ENCODE peak calls at places on chromosomes 16 and 17, in four cellular contexts. Y is A549, F is H1, G is sigmoid colon. C is an unnamed sample.

GRCh38 chr16:83002351-83003334 is 375.9 kb downstream of the CDH13 start:
- DNase-seq in Y (no peak), F (no peak), G (no peak), C (no peak)

GRCh38 chr16:3498988-3499387 is 1.8 kb upstream of the CLUAP1 start:
- DNase-seq in Y (no peak), F (no peak), G (peak), C (no peak)

GRCh38 chr16:80197790-80198201 is 343.0 kb upstream of the DYNLRB2 start:
- DNase-seq in Y (peak), F (no peak), G (no peak), C (no peak)

GRCh38 chr17:62140836-62141235 is 75.8 kb upstream of the MED13 start:
- DNase-seq in Y (no peak), F (no peak), G (no peak), C (peak)

GRCh38 chr17:35460354-35460851 is 11.8 kb upstream of the SLFN13 start:
- DNase-seq in Y (peak), F (peak), G (no peak), C (peak)

GRCh38 chr17:47949197-47949759 is 7.9 kb downstream of the PNPO start:
- DNase-seq in Y (peak), F (peak), G (peak), C (peak)

GRCh38 chr17:10745231-10745630 is 15.4 kb upstream of the TMEM220 start:
- DNase-seq in Y (no peak), F (no peak), G (peak), C (no peak)

GRCh38 chr16:71347146-71347545 is 11.4 kb upstream of the CALB2 start:
- DNase-seq in Y (no peak), F (no peak), G (no peak), C (no peak)

GRCh38 chr16:4631444-4631843 is 6.8 kb downstream of the MGRN1 start:
- DNase-seq in Y (no peak), F (no peak), G (no peak), C (no peak)

GRCh38 chr17:7632492-7632894 is 2.6 kb downstream of the SHBG start:
- DNase-seq in Y (peak), F (peak), G (no peak), C (peak)

GRCh38 chr16:29675811-29676643 is 3.0 kb upstream of the QPRT start:
- DNase-seq in Y (peak), F (no peak), G (no peak), C (no peak)

GRCh38 chr17:42950044-42950783 is 14.0 kb downstream of the AARSD1 start:
- DNase-seq in Y (no peak), F (no peak), G (no peak), C (no peak)

GRCh38 chr17:43449470-43450202 is 34.1 kb upstream of the DHX8 start:
- DNase-seq in Y (peak), F (no peak), G (no peak), C (peak)

GRCh38 chr16:88064889-88065746 is 113.9 kb downstream of the BANP start:
- DNase-seq in Y (no peak), F (no peak), G (no peak), C (no peak)

GRCh38 chr16:68116256-68116853 is 31.2 kb downstream of the NFATC3 start:
- DNase-seq in Y (peak), F (no peak), G (no peak), C (no peak)

GRCh38 chr17:5122586-5123342 is 6.9 kb downstream of the USP6 start:
- DNase-seq in Y (no peak), F (no peak), G (peak), C (peak)

GRCh38 chr16:84341533-84342295 is 26.6 kb upstream of the ATP2C2 start:
- DNase-seq in Y (no peak), F (no peak), G (no peak), C (no peak)

GRCh38 chr17:74361613-74362391 is at the start of gene BTBD17:
- DNase-seq in Y (peak), F (no peak), G (no peak), C (peak)

GRCh38 chr17:21171970-21172510 is 41.9 kb downstream of the TMEM11 start:
- DNase-seq in Y (no peak), F (no peak), G (no peak), C (no peak)

GRCh38 chr16:28181557-28181914 is 30.2 kb downstream of the XPO6 start:
- DNase-seq in Y (peak), F (no peak), G (peak), C (peak)

GRCh38 chr17:49013311-49014205 is 16.4 kb downstream of the IGF2BP1 start:
- DNase-seq in Y (no peak), F (peak), G (no peak), C (no peak)

GRCh38 chr17:43427362-43428043 is 28.7 kb downstream of the ARL4D start:
- DNase-seq in Y (no peak), F (no peak), G (no peak), C (peak)

GRCh38 chr17:58187675-58188074 is 4.9 kb upstream of the EPX start:
- DNase-seq in Y (no peak), F (no peak), G (no peak), C (no peak)

GRCh38 chr17:82030470-82031302 is 792 bp upstream of the RAC3 start:
- DNase-seq in Y (peak), F (peak), G (peak), C (peak)

GRCh38 chr16:23434380-23434779 is 18.6 kb downstream of the COG7 start:
- DNase-seq in Y (peak), F (no peak), G (no peak), C (no peak)

GRCh38 chr17:54270499-54270898 is 447.8 kb downstream of the KIF2B start:
- DNase-seq in Y (no peak), F (no peak), G (no peak), C (no peak)

GRCh38 chr17:17595755-17596154 is 4.2 kb upstream of the PEMT start:
- DNase-seq in Y (no peak), F (no peak), G (no peak), C (no peak)

GRCh38 chr17:4739122-4740024 is at the start of the genes CXCL16 and ZMYND15:
- DNase-seq in Y (peak), F (no peak), G (peak), C (peak)

GRCh38 chr17:80614320-80614719 is 69.7 kb downstream of the RPTOR start:
- DNase-seq in Y (no peak), F (no peak), G (no peak), C (no peak)

GRCh38 chr17:79968116-79968515 is 67.6 kb downstream of the TBC1D16 start:
- DNase-seq in Y (no peak), F (no peak), G (no peak), C (no peak)

GRCh38 chr16:75029854-75030253 is 31.0 kb downstream of the ZNRF1 start:
- DNase-seq in Y (no peak), F (no peak), G (no peak), C (no peak)

DNA sequence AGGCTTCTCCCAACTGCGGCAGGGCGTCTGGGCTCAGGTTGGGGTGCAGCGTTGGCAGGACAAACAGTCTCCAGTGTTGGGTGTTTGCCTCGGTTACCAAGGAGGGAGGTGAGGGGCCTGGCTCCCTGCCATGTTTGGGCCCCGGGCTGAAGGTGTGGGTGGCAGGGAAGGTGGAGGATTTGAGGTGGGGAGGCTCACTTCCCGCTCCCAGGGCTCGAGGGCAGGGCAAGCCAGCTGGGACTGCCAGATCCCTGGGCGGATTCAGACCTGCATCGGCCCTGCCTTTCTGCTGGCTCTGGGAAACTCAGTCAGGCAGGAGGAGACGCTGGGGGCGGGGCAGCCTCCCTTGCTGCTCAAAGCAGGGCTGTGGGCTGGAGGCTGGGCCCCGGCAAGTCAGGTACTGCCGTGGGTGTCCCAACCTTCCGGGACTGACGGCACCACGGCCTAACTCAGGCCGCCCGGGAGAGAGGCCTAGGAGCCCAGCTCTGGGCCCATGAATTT is 31.3 kb upstream of the KRT17 start:
- DNase-seq in Y (no peak), F (no peak), G (no peak), C (peak)
- TF ChIP-seq EP300 in Y (no peak), F (no peak), G (no peak), C (no peak)

DNA sequence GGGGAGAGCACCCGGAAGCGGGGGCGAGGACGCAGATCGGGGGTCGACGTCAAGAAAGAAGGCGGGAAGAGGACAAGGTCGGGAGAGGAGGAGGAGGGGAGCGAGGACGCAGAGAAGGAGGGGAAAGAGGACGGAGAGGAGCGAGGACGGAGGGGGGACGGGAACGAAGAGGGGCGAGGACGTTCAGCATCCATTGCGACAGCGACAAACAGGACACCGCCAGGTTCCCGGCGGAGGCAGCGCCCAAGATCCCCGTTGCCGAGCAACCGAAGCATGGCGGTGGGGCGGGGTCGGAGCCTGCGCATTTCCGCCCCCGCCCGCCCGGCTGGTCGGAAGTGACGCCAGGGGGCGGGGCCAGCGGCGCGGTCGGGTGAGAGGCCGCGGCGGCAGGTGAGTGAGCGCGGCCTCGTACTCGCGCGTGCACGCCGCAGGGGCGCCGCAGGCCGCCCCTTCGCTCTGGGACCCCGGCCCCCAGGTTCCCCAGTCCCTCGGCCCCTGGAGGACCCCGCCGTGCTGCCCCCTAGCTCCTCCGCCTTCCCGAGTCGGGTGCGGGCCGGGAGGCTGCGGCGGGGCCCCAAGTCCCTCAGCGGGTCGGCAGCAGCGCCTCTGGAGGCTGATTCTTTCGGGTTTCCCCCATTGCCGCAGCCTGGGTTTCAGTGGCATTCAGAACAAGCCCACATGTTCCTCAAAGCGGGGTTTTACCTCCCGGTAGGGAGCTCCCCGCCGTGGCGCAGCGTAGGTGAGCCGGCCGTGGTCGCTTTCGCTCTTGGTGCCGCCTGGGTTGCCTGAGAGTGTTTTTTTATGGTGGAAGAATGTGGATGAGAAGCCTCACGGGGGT is at the start of gene FAM234A:
- DNase-seq in Y (peak), F (peak), G (peak), C (peak)
- TF ChIP-seq EP300 in Y (no peak), F (no peak), G (no peak), C (no peak)

GRCh38 chr17:28466001-28466400 is 7.4 kb upstream of the SLC13A2 start:
- DNase-seq in Y (no peak), F (no peak), G (peak), C (no peak)
- TF ChIP-seq EP300 in Y (no peak), F (no peak), G (no peak), C (no peak)

GRCh38 chr17:15413101-15413750 is 54.2 kb downstream of the CDRT4 start:
- DNase-seq in Y (no peak), F (no peak), G (no peak), C (no peak)

GRCh38 chr17:15412606-15413005 is 54.8 kb downstream of the CDRT4 start:
- DNase-seq in Y (no peak), F (no peak), G (peak), C (no peak)

GRCh38 chr17:15409721-15410247 is 57.6 kb downstream of the CDRT4 start:
- DNase-seq in Y (no peak), F (no peak), G (peak), C (no peak)

GRCh38 chr17:15408803-15409202 is 58.6 kb downstream of the CDRT4 start:
- DNase-seq in Y (peak), F (no peak), G (no peak), C (no peak)

GRCh38 chr17:15411556-15412198 is 55.7 kb downstream of the CDRT4 start:
- DNase-seq in Y (no peak), F (no peak), G (peak), C (no peak)
- TF ChIP-seq EP300 in Y (no peak), F (no peak), G (no peak), C (no peak)

DNA sequence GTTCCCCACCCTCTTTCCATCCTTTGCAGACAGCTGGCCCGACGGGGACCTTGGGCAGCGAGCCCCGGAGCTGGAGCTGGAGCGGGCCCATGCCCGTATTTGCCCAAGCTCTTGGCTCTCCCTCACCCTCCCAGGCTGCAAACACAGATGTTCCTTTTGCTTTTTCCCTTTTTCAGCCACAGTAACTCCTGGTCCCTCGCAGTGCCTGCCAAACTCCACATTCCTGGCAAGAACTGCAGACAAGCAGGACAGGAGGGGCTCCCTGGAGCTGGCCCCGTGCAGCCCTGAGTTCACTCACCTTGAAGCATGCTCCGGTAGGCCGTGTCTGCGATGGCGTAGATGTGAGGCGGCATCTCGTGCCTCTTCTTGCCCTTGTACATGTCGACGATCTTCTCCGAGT is 33.9 kb downstream of the MYH11 start:
- DNase-seq in Y (no peak), F (no peak), G (peak), C (peak)
- TF ChIP-seq EP300 in Y (no peak), F (no peak), G (peak), C (no peak)

C was measured in stomach.